ENCODE peak calls at places on chromosomes 2 and 18, in four cellular contexts. H is T-helper 2 cell, O is Panc1, L is endothelial cell. G is an unnamed sample.

GRCh38 chr2:176473177-176473576 is 203.9 kb downstream of the MTX2 start:
- DNase-seq in H (no peak), O (no peak), L (no peak), G (no peak)

GRCh38 chr18:79882522-79883241 is 68.8 kb downstream of the SLC66A2 start:
- DNase-seq in H (no peak), O (no peak), L (no peak), G (no peak)

GRCh38 chr18:9708882-9709877 is 1.1 kb downstream of the RAB31 start:
- DNase-seq in H (no peak), O (no peak), L (peak), G (no peak)

GRCh38 chr18:43396266-43396665 is 119.0 kb upstream of the SYT4 start:
- DNase-seq in H (no peak), O (no peak), L (peak), G (peak)

GRCh38 chr2:233934524-233934923 is 17.4 kb downstream of the TRPM8 start:
- DNase-seq in H (no peak), O (no peak), L (no peak), G (peak)

GRCh38 chr2:117359266-117359970 is 455.1 kb upstream of the DDX18 start:
- DNase-seq in H (no peak), O (no peak), L (no peak), G (no peak)

GRCh38 chr2:202009019-202009481 is 24.6 kb upstream of the FZD7 start:
- DNase-seq in H (no peak), O (no peak), L (no peak), G (no peak)

GRCh38 chr2:101900375-101900774 is 91.4 kb upstream of the IL1R2 start:
- DNase-seq in H (peak), O (no peak), L (no peak), G (no peak)

GRCh38 chr2:64567473-64567872 is 43.3 kb downstream of the AFTPH start:
- DNase-seq in H (no peak), O (no peak), L (no peak), G (no peak)

GRCh38 chr2:240400319-240401161 is 34.9 kb upstream of the GPC1 start:
- DNase-seq in H (no peak), O (no peak), L (peak), G (no peak)

GRCh38 chr2:8566788-8567468 is 114.9 kb upstream of the ID2 start:
- DNase-seq in H (no peak), O (no peak), L (no peak), G (peak)

GRCh38 chr2:173175222-173175621 is 99.6 kb downstream of the MAP3K20 start:
- DNase-seq in H (no peak), O (no peak), L (no peak), G (no peak)

GRCh38 chr2:115880558-115880957 is 1438.1 kb downstream of the DPP10 start:
- DNase-seq in H (no peak), O (no peak), L (no peak), G (peak)

GRCh38 chr2:68936462-68936861 is 16.2 kb downstream of the GKN2 start:
- DNase-seq in H (no peak), O (no peak), L (no peak), G (no peak)

GRCh38 chr2:146927080-146927714 is 917.6 kb upstream of the ACVR2A start:
- DNase-seq in H (no peak), O (peak), L (peak), G (peak)

GRCh38 chr2:168220971-168221819 is 26.2 kb downstream of the STK39 start:
- DNase-seq in H (no peak), O (no peak), L (no peak), G (no peak)

GRCh38 chr2:46320141-46320567 is 22.9 kb downstream of the EPAS1 start:
- DNase-seq in H (no peak), O (no peak), L (no peak), G (no peak)

GRCh38 chr18:80196528-80197320 is 50.6 kb downstream of the PARD6G start:
- DNase-seq in H (no peak), O (no peak), L (no peak), G (peak)

GRCh38 chr18:63619661-63620060 is 24.4 kb downstream of the SERPINB4 start:
- DNase-seq in H (no peak), O (no peak), L (no peak), G (no peak)

GRCh38 chr2:205435970-205436369 is 246.3 kb upstream of the NRP2 start:
- DNase-seq in H (no peak), O (no peak), L (no peak), G (no peak)

GRCh38 chr2:214066847-214067246 is 344.0 kb upstream of the VWC2L start:
- DNase-seq in H (no peak), O (no peak), L (no peak), G (no peak)

GRCh38 chr2:230129343-230129742 is 60.6 kb upstream of the SLC16A14 start:
- DNase-seq in H (no peak), O (no peak), L (no peak), G (no peak)

GRCh38 chr2:178005756-178006155 is 66.8 kb downstream of the PDE11A start:
- DNase-seq in H (no peak), O (no peak), L (no peak), G (no peak)

GRCh38 chr18:48948112-48949050 is 2.4 kb downstream of the SMAD7 start:
- DNase-seq in H (no peak), O (no peak), L (peak), G (peak)

GRCh38 chr18:26618130-26618529 is 69.8 kb upstream of the KCTD1 start:
- DNase-seq in H (no peak), O (no peak), L (no peak), G (no peak)

GRCh38 chr2:239253705-239254104 is 147.1 kb downstream of the HDAC4 start:
- DNase-seq in H (no peak), O (no peak), L (no peak), G (no peak)

GRCh38 chr2:180698668-180699067 is 281.7 kb upstream of the UBE2E3 start:
- DNase-seq in H (no peak), O (no peak), L (no peak), G (no peak)

GRCh38 chr2:102253140-102253752 is 58.1 kb upstream of the IL1RL1 start:
- DNase-seq in H (no peak), O (no peak), L (no peak), G (no peak)

GRCh38 chr2:26399781-26400376 is 1.8 kb upstream of the DRC1 start:
- DNase-seq in H (no peak), O (no peak), L (no peak), G (no peak)

GRCh38 chr2:131104487-131105155 is 515 bp upstream of the PLEKHB2 start:
- DNase-seq in H (no peak), O (peak), L (no peak), G (peak)

GRCh38 chr2:169012812-169013627 is 18.1 kb downstream of the ABCB11 start:
- DNase-seq in H (no peak), O (no peak), L (no peak), G (no peak)

GRCh38 chr18:45248240-45248903 is 366.9 kb upstream of the SLC14A2 start:
- DNase-seq in H (no peak), O (no peak), L (no peak), G (no peak)

GRCh38 chr2:237459741-237460174 is 27.3 kb upstream of the MLPH start:
- DNase-seq in H (no peak), O (no peak), L (no peak), G (no peak)

GRCh38 chr2:113876503-113877387 is 13.1 kb upstream of the ACTR3 start:
- DNase-seq in H (peak), O (no peak), L (no peak), G (no peak)

GRCh38 chr18:62938451-62938850 is 223.1 kb downstream of the PHLPP1 start:
- DNase-seq in H (no peak), O (no peak), L (no peak), G (no peak)

GRCh38 chr2:41736105-41736567 is 311.7 kb upstream of the PKDCC start:
- DNase-seq in H (no peak), O (no peak), L (no peak), G (no peak)

GRCh38 chr2:180307096-180307495 is 300.0 kb upstream of the CWC22 start:
- DNase-seq in H (no peak), O (no peak), L (no peak), G (no peak)

G was measured in HAP-1.